ENCODE peak calls at places on chromosomes 1 and 21, in four cellular contexts. One of them, this sample, is unnamed.

GRCh38 chr1:246893205-246893939 is 38.4 kb downstream of the AHCTF1 start:
- DNase-seq in K562: no peak
- DNase-seq in HepG2: no peak
- DNase-seq in GM12878: no peak
- DNase-seq in this sample: no peak

GRCh38 chr21:29018540-29018939 is 609 bp downstream of the RWDD2B start:
- DNase-seq in K562: no peak
- DNase-seq in HepG2: no peak
- DNase-seq in GM12878: no peak
- DNase-seq in this sample: no peak

GRCh38 chr21:31260790-31261189 is 83.3 kb downstream of the TIAM1 start:
- DNase-seq in HepG2: no peak
- DNase-seq in GM12878: no peak
- DNase-seq in K562: no peak
- DNase-seq in this sample: no peak

GRCh38 chr1:183593356-183593755 is 3.1 kb upstream of the NCF2 start:
- DNase-seq in K562: no peak
- DNase-seq in HepG2: no peak
- DNase-seq in GM12878: peak
- DNase-seq in this sample: no peak

GRCh38 chr1:204924013-204924759 is 53.5 kb downstream of the NFASC start:
- DNase-seq in GM12878: no peak
- DNase-seq in K562: no peak
- DNase-seq in HepG2: peak
- DNase-seq in this sample: peak

GRCh38 chr1:229341811-229342304 is 989 bp downstream of the CCSAP start:
- DNase-seq in GM12878: no peak
- DNase-seq in K562: peak
- DNase-seq in HepG2: no peak
- DNase-seq in this sample: no peak

GRCh38 chr1:19232526-19232851 is 18.8 kb downstream of the EMC1 start:
- DNase-seq in GM12878: no peak
- DNase-seq in K562: no peak
- DNase-seq in HepG2: peak
- DNase-seq in this sample: no peak

GRCh38 chr1:47805826-47806450 is 191.2 kb downstream of the TRABD2B start:
- DNase-seq in K562: no peak
- DNase-seq in GM12878: no peak
- DNase-seq in HepG2: no peak
- DNase-seq in this sample: no peak

GRCh38 chr1:247335871-247336270 is 4.2 kb upstream of the ZNF496 start:
- DNase-seq in HepG2: no peak
- DNase-seq in GM12878: no peak
- DNase-seq in K562: no peak
- DNase-seq in this sample: peak

GRCh38 chr1:58785424-58786058 is 1.7 kb upstream of the JUN start:
- DNase-seq in GM12878: peak
- DNase-seq in HepG2: peak
- DNase-seq in K562: no peak
- DNase-seq in this sample: peak

GRCh38 chr1:228039504-228039903 is 32.7 kb downstream of the WNT3A start:
- DNase-seq in K562: no peak
- DNase-seq in GM12878: no peak
- DNase-seq in HepG2: no peak
- DNase-seq in this sample: no peak

GRCh38 chr21:19684328-19684727 is 1280.7 kb upstream of the TMPRSS15 start:
- DNase-seq in GM12878: no peak
- DNase-seq in K562: no peak
- DNase-seq in HepG2: no peak
- DNase-seq in this sample: no peak

GRCh38 chr1:211559222-211560010 is 19.5 kb downstream of the SLC30A1 start:
- DNase-seq in GM12878: no peak
- DNase-seq in K562: no peak
- DNase-seq in HepG2: no peak
- DNase-seq in this sample: no peak

GRCh38 chr1:110207831-110208230 is 2.3 kb upstream of the KCNC4 start:
- DNase-seq in K562: peak
- DNase-seq in GM12878: no peak
- DNase-seq in HepG2: peak
- DNase-seq in this sample: peak

GRCh38 chr1:32871364-32872188 is 864 bp upstream of the FNDC5 start:
- DNase-seq in K562: no peak
- DNase-seq in HepG2: no peak
- DNase-seq in GM12878: no peak
- DNase-seq in this sample: no peak

GRCh38 chr1:236416165-236416564 is 22.1 kb downstream of the EDARADD start:
- DNase-seq in GM12878: no peak
- DNase-seq in K562: no peak
- DNase-seq in HepG2: no peak
- DNase-seq in this sample: no peak

GRCh38 chr1:168920456-168921094 is 185.9 kb upstream of the ATP1B1 start:
- DNase-seq in HepG2: peak
- DNase-seq in GM12878: no peak
- DNase-seq in K562: no peak
- DNase-seq in this sample: no peak

GRCh38 chr1:168654198-168654910 is 74.7 kb downstream of the DPT start:
- DNase-seq in GM12878: no peak
- DNase-seq in K562: no peak
- DNase-seq in HepG2: no peak
- DNase-seq in this sample: no peak

GRCh38 chr1:8989821-8990220 is 36.4 kb downstream of the SLC2A7 start:
- DNase-seq in GM12878: no peak
- DNase-seq in K562: no peak
- DNase-seq in HepG2: no peak
- DNase-seq in this sample: no peak

GRCh38 chr1:20281801-20282200 is 8.9 kb upstream of the VWA5B1 start:
- DNase-seq in K562: no peak
- DNase-seq in GM12878: no peak
- DNase-seq in HepG2: no peak
- DNase-seq in this sample: no peak

GRCh38 chr21:32306021-32306780 is 7.5 kb downstream of the MRAP start:
- DNase-seq in HepG2: peak
- DNase-seq in K562: peak
- DNase-seq in GM12878: no peak
- DNase-seq in this sample: peak

DNA sequence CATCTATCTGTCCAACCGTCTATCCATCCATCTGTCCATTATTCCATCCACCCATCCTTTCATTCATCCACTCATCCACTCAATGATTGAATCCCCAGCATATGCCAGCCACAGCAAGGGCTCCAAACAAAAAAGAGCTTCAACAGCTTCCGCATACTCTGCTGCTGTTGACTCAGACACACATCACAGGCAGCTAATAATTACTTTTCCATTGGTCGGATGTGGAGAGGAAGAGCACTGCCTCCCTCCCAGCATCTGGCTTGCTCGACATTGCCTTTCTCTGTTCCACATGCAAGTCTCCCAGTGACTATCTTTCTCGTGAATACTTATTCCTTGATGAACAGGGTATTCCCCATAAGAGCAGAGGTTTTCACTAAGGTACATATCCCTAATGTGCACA is 176.5 kb downstream of the HIVEP3 start:
- DNase-seq in GM12878: no peak
- DNase-seq in K562: no peak
- DNase-seq in HepG2: no peak
- DNase-seq in this sample: no peak
- TF ChIP-seq ATF2 in GM12878: no peak
- TF ChIP-seq ATF2 in K562: no peak
- TF ChIP-seq ATF2 in HepG2: no peak
- TF ChIP-seq ATF2 in this sample: no peak

GRCh38 chr1:12272770-12273169 is 42.9 kb downstream of the VPS13D start:
- DNase-seq in K562: no peak
- DNase-seq in HepG2: no peak
- DNase-seq in GM12878: no peak
- DNase-seq in this sample: no peak

GRCh38 chr1:12271033-12271432 is 41.2 kb downstream of the VPS13D start:
- DNase-seq in HepG2: no peak
- DNase-seq in K562: no peak
- DNase-seq in GM12878: no peak
- DNase-seq in this sample: no peak

GRCh38 chr1:12278998-12279397 is 49.2 kb downstream of the VPS13D start:
- DNase-seq in K562: no peak
- DNase-seq in GM12878: no peak
- DNase-seq in HepG2: no peak
- DNase-seq in this sample: no peak

GRCh38 chr1:12276225-12276624 is 46.4 kb downstream of the VPS13D start:
- DNase-seq in K562: peak
- DNase-seq in GM12878: no peak
- DNase-seq in HepG2: peak
- DNase-seq in this sample: peak

DNA sequence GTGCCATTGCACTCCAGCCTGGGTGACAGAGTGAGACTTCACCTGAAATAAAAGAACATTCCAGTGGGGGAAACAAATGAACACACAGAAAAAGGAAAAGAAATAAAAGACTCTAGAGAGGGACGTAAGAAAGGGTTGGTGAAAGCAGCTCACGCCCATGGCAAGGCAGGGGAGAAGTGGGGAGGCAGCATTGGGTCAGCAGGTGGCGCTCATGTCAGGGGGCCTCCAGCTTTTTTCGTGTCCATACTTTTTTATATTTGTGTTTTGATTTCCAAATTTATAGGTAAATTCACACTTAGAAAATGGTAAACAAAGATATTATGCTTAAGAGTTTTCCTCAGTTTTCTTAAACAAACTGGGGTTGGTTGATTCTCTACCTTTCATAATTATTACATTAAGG is 45.5 kb downstream of the VPS13D start:
- DNase-seq in K562: peak
- DNase-seq in GM12878: no peak
- DNase-seq in HepG2: peak
- DNase-seq in this sample: peak
- TF ChIP-seq CREB1 in K562: no peak
- TF ChIP-seq CREB1 in GM12878: no peak
- TF ChIP-seq CREB1 in HepG2: no peak
- TF ChIP-seq CREB1 in this sample: no peak

DNA sequence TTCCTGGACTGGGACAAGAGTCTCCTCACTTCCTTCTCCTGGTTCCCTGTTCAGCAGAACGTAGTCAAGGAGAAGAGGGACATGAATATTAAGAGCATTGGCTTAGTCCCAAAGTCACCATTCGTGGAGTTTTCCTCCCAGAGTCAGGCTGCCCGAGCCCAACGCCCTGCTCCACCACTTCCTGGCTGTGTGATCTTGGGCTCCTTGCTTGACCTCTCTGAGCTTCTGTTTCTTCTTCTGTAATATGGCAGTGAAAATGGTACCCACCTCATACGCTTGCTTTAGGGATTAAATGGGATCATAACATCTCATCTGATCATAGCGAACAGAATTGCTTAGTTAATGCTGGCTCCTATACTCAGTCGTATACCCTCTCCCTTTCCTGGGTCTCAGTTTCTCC is 12.0 kb upstream of the CASZ1 start:
- DNase-seq in GM12878: no peak
- DNase-seq in K562: no peak
- DNase-seq in HepG2: no peak
- DNase-seq in this sample: no peak
- TF ChIP-seq TCF7 in GM12878: no peak
- TF ChIP-seq TCF7 in K562: no peak
- TF ChIP-seq TCF7 in HepG2: no peak
- TF ChIP-seq TCF7 in this sample: no peak

GRCh38 chr1:221230605-221231004 is 351.4 kb downstream of the HLX start:
- DNase-seq in GM12878: no peak
- DNase-seq in K562: no peak
- DNase-seq in HepG2: no peak
- DNase-seq in this sample: no peak
- TF ChIP-seq ATF2 in GM12878: no peak
- TF ChIP-seq ATF2 in K562: no peak
- TF ChIP-seq ATF2 in HepG2: no peak
- TF ChIP-seq ATF2 in this sample: no peak